ENCODE peak calls at places on chromosome 5, in nine cellular contexts. F is heart right ventricle, H is heart left ventricle, Y is A549, Q is right cardiac atrium, U is GM23338, M is neuronal stem cell, C is DND-41, N is IMR-90. V is an unnamed sample.

GRCh38 chr5:129244478-129244877 is 149.9 kb downstream of the ISOC1 start:
- DNase-seq in F (no peak), H (no peak), Y (no peak), Q (no peak), U (no peak), M (no peak), C (no peak), N (no peak), V (no peak)

GRCh38 chr5:179110528-179110927 is 50.4 kb downstream of the ZNF354C start:
- DNase-seq in F (no peak), H (no peak), Y (no peak), Q (no peak), U (no peak), M (no peak), C (no peak), N (no peak), V (no peak)

GRCh38 chr5:118126159-118126558 is 862.2 kb downstream of the DTWD2 start:
- DNase-seq in F (no peak), H (no peak), Y (no peak), Q (no peak), U (no peak), M (no peak), C (no peak), N (no peak), V (no peak)

GRCh38 chr5:169944115-169944514 is 36.2 kb downstream of the INSYN2B start:
- DNase-seq in F (no peak), H (no peak), Y (no peak), Q (no peak), U (no peak), M (no peak), C (no peak), N (no peak), V (no peak)

GRCh38 chr5:165576678-165577275 is 2071.4 kb downstream of the MAT2B start:
- DNase-seq in F (no peak), H (no peak), Y (no peak), Q (no peak), U (no peak), M (no peak), C (no peak), N (no peak), V (no peak)

GRCh38 chr5:65967288-65968066 is 41.1 kb downstream of the ERBIN start:
- DNase-seq in F (no peak), H (no peak), Y (no peak), Q (no peak), U (no peak), M (no peak), C (no peak), N (peak; percentile 19), V (no peak)

GRCh38 chr5:56026863-56027300 is 32.1 kb upstream of the IL6ST start:
- DNase-seq in F (no peak), H (no peak), Y (peak; percentile 54), Q (no peak), U (no peak), M (no peak), C (no peak), N (peak; percentile 94), V (no peak)

GRCh38 chr5:177604116-177604521 is 4.2 kb downstream of the B4GALT7 start:
- DNase-seq in F (no peak), H (no peak), Y (no peak), Q (no peak), U (no peak), M (no peak), C (no peak), N (no peak), V (no peak)

GRCh38 chr5:143342607-143343006 is 60.9 kb downstream of the NR3C1 start:
- DNase-seq in F (no peak), H (no peak), Y (no peak), Q (no peak), U (no peak), M (no peak), C (no peak), N (no peak), V (no peak)

DNA sequence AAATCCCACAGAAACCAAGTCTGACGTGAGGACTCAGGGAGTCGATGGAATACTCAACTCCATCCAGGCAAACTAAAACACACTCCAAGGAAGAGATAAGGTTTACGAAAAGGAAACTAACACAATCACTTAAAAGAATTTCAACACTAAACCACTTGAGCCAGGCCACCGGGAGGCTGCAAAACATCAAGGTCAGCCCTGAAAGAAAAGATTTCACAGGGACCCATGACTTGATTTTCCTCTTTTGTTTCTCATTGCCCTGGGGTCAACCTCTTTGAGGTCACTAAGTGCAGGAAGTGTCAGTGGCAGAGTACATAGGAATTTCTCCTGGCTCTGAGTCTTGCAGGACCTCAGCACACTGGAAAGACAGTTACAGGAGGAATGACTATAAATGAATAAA is 77.8 kb upstream of the TARS1 start:
- DNase-seq in F (no peak), H (peak; percentile 28), Y (no peak), Q (peak; percentile 75), U (peak; percentile 10), M (no peak), C (no peak), N (peak; percentile 71), V (no peak)
- H3K4me3 ChIP-seq in F (no peak overlapping the region), H (no peak overlapping the region), Y (no peak overlapping the region), Q (no peak overlapping the region), U (no peak overlapping the region), M (no peak overlapping the region), C (no peak overlapping the region), N (no peak overlapping the region), V (no peak overlapping the region)

DNA sequence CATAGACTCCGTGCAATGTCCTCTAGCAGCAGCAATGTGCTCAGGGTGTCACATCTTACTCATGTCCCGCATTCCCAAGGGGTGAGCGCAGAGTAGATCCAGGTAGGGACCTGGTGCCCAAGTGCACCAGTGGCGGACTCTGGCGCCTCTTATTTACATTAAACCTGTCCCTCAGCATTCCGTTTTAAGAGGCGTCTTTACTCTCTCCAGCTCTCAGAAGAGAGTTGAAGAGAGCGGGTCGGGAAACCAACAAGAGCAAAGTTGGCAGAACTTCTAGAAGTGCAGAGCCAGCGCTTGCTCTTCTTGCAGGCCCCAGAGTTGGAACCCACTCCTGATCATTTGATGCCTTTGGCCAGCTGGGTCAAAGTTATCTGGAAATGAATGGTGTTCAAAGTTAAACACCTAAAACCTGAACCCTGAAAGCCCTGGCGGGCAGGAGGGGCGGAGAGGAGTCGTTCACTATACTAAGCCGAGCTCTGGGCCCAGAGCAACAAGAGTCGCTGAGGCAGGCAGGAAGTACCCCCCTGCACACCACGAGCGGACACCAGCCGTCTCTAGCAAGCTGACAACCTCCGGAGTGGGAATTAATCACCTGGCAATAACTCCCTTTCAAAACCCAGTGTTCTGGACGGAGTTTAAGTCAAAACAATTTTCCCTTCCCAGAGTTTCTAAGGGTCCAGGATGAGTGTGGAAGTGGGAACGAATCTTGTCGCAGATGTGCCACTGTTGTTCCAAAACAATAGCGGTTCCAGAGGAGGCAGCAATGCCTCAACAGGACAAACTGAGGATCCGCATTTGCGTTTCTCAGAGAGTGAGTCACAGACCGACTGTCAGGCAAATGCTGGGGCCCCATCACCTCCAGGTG is 122.8 kb downstream of the TMEM161B start:
- DNase-seq in F (no peak), H (no peak), Y (no peak), Q (peak; percentile 28), U (peak; percentile 83), M (peak; percentile 37), C (no peak), N (no peak), V (no peak)
- H3K4me3 ChIP-seq in F (no peak overlapping the region), H (peak overlapping the region; percentile 21), Y (no peak overlapping the region), Q (peak overlapping the region; percentile 21), U (peak overlapping the region; percentile 53), M (no peak overlapping the region), C (no peak overlapping the region), N (no peak overlapping the region), V (no peak overlapping the region)

DNA sequence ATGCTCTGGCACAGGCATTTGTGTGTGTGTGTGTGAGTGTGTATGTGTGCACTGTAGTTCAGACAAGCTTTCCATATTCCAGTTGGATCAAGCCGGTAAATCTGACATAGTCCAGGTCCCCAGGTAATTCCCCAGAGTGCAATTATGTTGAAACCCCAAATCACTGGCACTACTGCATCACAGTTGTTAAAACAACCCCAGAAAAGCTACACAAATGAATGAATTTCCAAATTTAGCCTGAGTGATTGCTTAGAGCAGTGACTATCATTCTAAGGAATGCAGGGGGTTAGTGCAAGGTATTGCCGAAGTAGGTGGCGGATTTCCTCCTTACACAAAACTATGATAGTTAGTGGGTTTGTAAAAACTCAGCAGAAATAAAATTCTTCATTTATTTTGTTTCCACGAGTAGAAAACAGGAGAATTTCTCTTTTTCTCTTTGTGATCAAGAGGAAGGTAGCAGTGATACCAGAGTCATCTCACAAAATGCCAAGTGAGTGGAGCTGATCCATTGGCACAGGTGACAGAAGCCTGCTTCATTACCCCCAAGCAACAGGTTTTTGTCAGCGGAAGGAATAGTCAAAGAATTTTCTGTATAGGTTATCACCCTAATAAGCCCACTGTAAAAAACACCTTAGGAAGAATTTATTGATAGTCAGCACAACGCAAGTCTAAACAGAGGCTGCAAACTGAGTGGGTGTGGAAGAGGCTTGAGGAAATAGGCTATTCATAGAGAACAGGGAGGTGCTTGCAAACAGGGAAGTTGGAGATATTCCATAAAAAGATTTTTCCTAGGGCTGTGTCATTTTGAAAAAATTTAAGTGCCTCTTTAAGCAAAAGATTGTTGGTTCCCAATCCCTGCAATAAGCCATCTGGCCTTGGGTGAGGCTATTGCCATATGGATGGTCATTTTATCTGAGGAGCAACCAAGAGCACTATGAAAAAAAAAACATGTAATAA is 385.1 kb downstream of the CHSY3 start:
- DNase-seq in F (no peak), H (no peak), Y (no peak), Q (no peak), U (no peak), M (no peak), C (no peak), N (no peak), V (no peak)
- H3K4me3 ChIP-seq in F (no peak overlapping the region), H (no peak overlapping the region), Y (no peak overlapping the region), Q (no peak overlapping the region), U (no peak overlapping the region), M (no peak overlapping the region), C (no peak overlapping the region), N (no peak overlapping the region), V (no peak overlapping the region)

GRCh38 chr5:137263319-137263718 is 235.8 kb downstream of the SPOCK1 start:
- DNase-seq in F (no peak), H (no peak), Y (no peak), Q (no peak), U (no peak), M (no peak), C (no peak), N (no peak), V (no peak)

GRCh38 chr5:137262818-137263217 is 236.3 kb downstream of the SPOCK1 start:
- DNase-seq in F (no peak), H (no peak), Y (no peak), Q (no peak), U (no peak), M (no peak), C (no peak), N (no peak), V (no peak)

GRCh38 chr5:137264573-137264972 is 234.6 kb downstream of the SPOCK1 start:
- DNase-seq in F (no peak), H (no peak), Y (no peak), Q (no peak), U (no peak), M (no peak), C (no peak), N (peak; percentile 57), V (no peak)

GRCh38 chr5:137265457-137265856 is 233.7 kb downstream of the SPOCK1 start:
- DNase-seq in F (no peak), H (no peak), Y (no peak), Q (no peak), U (no peak), M (no peak), C (no peak), N (peak; percentile 17), V (no peak)

DNA sequence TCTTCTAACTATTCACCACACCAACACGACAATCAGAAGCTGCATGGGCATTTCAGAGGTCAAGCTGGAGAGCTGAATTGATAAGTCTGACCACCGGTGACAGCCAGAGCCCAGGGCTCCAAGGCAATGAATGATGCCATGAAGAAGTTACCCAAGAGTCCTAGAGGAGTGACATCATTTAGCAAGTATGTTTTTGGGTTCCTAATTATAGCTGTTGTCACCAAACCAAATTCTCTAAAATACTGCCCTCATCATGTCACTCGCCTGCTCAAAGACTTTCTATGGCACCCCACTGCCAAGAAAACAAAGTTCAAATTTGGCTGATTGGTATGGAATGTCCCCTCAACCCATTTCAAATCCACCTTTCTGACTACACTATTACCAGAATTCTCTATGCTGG is 235.1 kb downstream of the SPOCK1 start:
- DNase-seq in F (no peak), H (no peak), Y (no peak), Q (no peak), U (no peak), M (no peak), C (no peak), N (no peak), V (no peak)
- H3K4me3 ChIP-seq in F (no peak overlapping the region), H (no peak overlapping the region), Y (no peak overlapping the region), Q (no peak overlapping the region), U (no peak overlapping the region), M (no peak overlapping the region), C (no peak overlapping the region), N (no peak overlapping the region), V (no peak overlapping the region)